ENCODE peak calls at places on chromosome 7, in four cellular contexts. N is WTC11, I is A549, G is HCT116. R is an unnamed sample.

GRCh38 chr7:137834552-137834951 is 12.2 kb downstream of the DGKI start:
- DNase-seq in N (no peak), I (no peak), G (no peak), R (no peak)

GRCh38 chr7:134031835-134032617 is 95.1 kb upstream of the LRGUK start:
- DNase-seq in G (no peak), I (no peak), N (no peak), R (no peak)

GRCh38 chr7:134695321-134695860 is 48.7 kb downstream of the BPGM start:
- DNase-seq in I (no peak), G (no peak), N (no peak), R (no peak)

GRCh38 chr7:129332354-129333056 is 101.7 kb upstream of the STRIP2 start:
- DNase-seq in N (no peak), I (peak), G (no peak), R (no peak)

GRCh38 chr7:80481196-80481884 is 30.5 kb downstream of the GNAT3 start:
- DNase-seq in G (no peak), N (no peak), I (no peak), R (no peak)

GRCh38 chr7:69430502-69431145 is 167.7 kb upstream of the AUTS2 start:
- DNase-seq in N (no peak), I (no peak), G (no peak), R (no peak)

GRCh38 chr7:94250124-94250523 is 144.6 kb upstream of the COL1A2 start:
- DNase-seq in I (no peak), G (no peak), N (no peak), R (no peak)

GRCh38 chr7:28921822-28922221 is 36.3 kb downstream of the TRIL start:
- DNase-seq in G (peak), I (peak), N (peak), R (peak)

GRCh38 chr7:129771928-129772479 is 160.5 kb downstream of the NRF1 start:
- DNase-seq in G (no peak), N (peak), I (no peak), R (no peak)

GRCh38 chr7:22723171-22723601 is 3.8 kb upstream of the IL6 start:
- DNase-seq in G (no peak), N (no peak), I (no peak), R (peak)

GRCh38 chr7:37149019-37149814 is 299.4 kb downstream of the ELMO1 start:
- DNase-seq in N (no peak), G (no peak), I (no peak), R (no peak)

GRCh38 chr7:151794508-151795167 is 82.3 kb downstream of the PRKAG2 start:
- DNase-seq in G (no peak), N (peak), I (no peak), R (no peak)

GRCh38 chr7:6306471-6306870 is 34.0 kb upstream of the CYTH3 start:
- DNase-seq in I (peak), N (no peak), G (peak), R (no peak)

GRCh38 chr7:43876266-43876665 is 6.9 kb upstream of the MRPS24 start:
- DNase-seq in N (no peak), I (no peak), G (no peak), R (peak)

GRCh38 chr7:108028111-108028510 is 25.1 kb upstream of the LAMB1 start:
- DNase-seq in N (no peak), I (no peak), G (no peak), R (no peak)

GRCh38 chr7:138247568-138248328 is 171.5 kb downstream of the AKR1D1 start:
- DNase-seq in G (no peak), I (no peak), N (no peak), R (no peak)

GRCh38 chr7:38317457-38318037 is 44.1 kb upstream of the TARP start:
- DNase-seq in I (no peak), G (no peak), N (no peak), R (peak)

GRCh38 chr7:91519241-91520200 is 255.3 kb downstream of the FZD1 start:
- DNase-seq in G (no peak), I (no peak), N (no peak), R (no peak)

GRCh38 chr7:123643495-123644428 is 11.9 kb upstream of the LMOD2 start:
- DNase-seq in I (no peak), G (peak), N (peak), R (no peak)

GRCh38 chr7:73578342-73579124 is at the start of gene TBL2:
- DNase-seq in N (peak), G (peak), I (peak), R (peak)

GRCh38 chr7:106629521-106629920 is 31.4 kb downstream of the CCDC71L start:
- DNase-seq in I (no peak), N (no peak), G (no peak), R (no peak)

GRCh38 chr7:105399043-105399725 is 10.5 kb upstream of the SRPK2 start:
- DNase-seq in I (no peak), G (no peak), N (no peak), R (peak)

GRCh38 chr7:139526578-139527544 is 3.4 kb downstream of the CLEC2L start:
- DNase-seq in I (no peak), N (no peak), G (no peak), R (no peak)
- TF ChIP-seq MAX in I (no peak), N (no peak), G (no peak), R (no peak)

GRCh38 chr7:45389073-45389872 is 184.9 kb upstream of the ADCY1 start:
- DNase-seq in G (no peak), N (no peak), I (no peak), R (no peak)

GRCh38 chr7:45387837-45388236 is 186.3 kb upstream of the ADCY1 start:
- DNase-seq in N (no peak), I (no peak), G (no peak), R (no peak)

GRCh38 chr7:45390180-45390579 is 184.0 kb upstream of the ADCY1 start:
- DNase-seq in I (no peak), N (no peak), G (no peak), R (no peak)

DNA sequence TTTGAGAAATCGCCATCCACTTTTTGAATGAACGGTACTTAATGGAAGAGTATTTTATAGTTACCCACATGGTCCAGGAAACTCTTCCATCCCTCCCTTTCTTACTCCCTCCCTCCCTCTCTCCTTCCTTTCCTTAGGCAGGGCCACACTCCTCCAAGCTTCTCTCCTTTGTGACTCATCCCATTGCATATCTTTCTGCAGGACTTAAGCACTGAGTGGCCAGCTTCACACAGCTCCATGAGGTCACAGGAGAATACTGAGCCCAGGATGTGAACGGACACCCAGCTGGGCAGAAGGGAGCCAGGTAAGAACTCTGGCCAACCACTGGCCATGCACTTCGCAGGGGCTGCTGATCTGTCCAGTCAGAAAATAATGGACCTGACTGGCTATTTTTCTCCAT is 189.7 kb upstream of the ADCY1 start:
- DNase-seq in I (peak), G (no peak), N (no peak), R (no peak)
- TF ChIP-seq MAX in I (no peak), G (no peak), N (no peak), R (no peak)

GRCh38 chr7:32893722-32894121 is 2.2 kb upstream of the KBTBD2 start:
- DNase-seq in N (no peak), G (no peak), I (no peak), R (no peak)
- TF ChIP-seq MAX in N (no peak), G (no peak), I (no peak), R (no peak)

DNA sequence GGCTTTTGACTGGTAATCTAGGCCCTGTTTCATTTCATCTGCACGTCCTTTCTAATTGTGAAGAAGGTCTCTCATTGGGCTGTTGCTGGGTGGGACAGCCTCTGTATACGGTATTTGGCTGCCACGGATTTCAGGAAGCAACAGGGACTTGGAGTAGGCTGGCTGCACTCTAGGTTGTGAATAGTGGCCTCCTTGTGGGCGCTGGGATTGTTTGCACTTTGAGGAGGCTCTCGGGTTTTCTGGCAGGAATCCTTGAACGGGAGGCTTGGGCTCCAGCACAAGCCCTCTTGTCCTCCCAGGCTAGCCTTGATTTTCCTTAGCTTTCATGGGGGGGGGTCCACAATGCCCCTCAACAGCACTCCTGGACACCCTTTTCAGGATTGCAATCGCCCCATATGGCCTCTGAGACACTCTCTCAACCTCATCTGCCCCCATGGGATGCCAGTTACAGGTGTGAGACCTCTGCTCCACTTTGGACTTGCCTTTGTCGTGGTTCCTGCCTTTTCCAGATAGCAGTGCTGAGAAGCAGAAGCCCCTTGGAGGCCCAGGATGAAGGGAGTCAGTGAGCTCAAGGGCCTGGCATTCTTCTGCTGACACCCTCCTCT is 33.9 kb upstream of the ZNF273 start:
- DNase-seq in N (no peak), G (no peak), I (no peak), R (no peak)
- TF ChIP-seq MAX in N (no peak), G (no peak), I (no peak), R (no peak)

GRCh38 chr7:157278791-157279678 is 57.8 kb upstream of the DNAJB6 start:
- DNase-seq in N (peak), I (no peak), G (no peak), R (peak)

GRCh38 chr7:157276091-157276561 is 60.7 kb upstream of the DNAJB6 start:
- DNase-seq in N (peak), I (no peak), G (no peak), R (no peak)

GRCh38 chr7:157278167-157278790 is 58.5 kb upstream of the DNAJB6 start:
- DNase-seq in N (no peak), G (no peak), I (no peak), R (peak)

GRCh38 chr7:157274991-157275427 is 61.8 kb upstream of the DNAJB6 start:
- DNase-seq in G (no peak), N (no peak), I (no peak), R (peak)

DNA sequence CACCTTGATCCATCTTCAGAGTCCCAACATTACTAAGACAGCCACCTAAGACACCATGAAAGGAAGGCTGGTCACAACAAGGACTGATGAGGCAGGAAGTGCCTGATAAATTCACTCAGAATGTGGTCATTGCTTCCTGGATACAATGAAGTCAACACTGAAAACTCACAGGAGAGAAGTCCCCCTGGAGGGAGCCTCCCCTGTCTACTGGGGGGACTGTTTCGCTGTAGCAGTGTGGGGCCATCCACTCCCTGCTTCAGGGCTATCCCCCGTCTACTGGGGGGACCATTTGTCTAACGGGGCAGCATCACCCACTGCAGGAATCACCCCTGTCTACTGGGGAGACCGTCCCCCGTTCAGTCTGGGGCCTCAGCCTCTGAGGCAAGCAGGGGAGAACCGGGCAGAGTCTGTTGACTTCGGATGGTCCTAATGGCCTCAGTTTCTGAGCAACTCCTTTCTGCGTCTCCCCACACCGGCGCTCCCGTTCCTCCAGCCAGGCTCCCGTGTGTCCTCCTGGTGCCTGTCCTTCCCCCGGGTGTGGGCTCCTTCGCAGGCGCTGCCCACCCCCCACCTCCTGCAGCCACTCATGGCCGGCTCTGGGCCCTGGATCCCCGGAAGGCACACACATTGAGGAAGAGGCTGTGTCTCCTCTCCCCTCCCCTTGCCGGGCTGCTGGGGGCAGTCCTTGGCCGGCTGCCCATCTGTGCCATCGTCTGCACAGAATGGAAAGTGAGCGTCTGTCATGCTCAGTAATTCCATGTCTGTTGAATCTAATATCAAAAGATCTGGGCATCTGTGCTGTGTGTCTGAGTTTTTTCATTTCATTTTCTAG is 59.9 kb upstream of the DNAJB6 start:
- DNase-seq in I (no peak), N (no peak), G (no peak), R (peak)
- TF ChIP-seq MAX in I (no peak), N (no peak), G (no peak), R (no peak)